ENCODE peak calls at places on chromosomes 2 and 18, in eight cellular contexts. One of them, this sample, is unnamed. For H3K4me1, the result is how much of the 10 kb centered on the place peaks cover.

GRCh38 chr2:96797066-96797625 is 18.9 kb upstream of the CNNM3 start:
- DNase-seq in right lobe of liver: no peak
- DNase-seq in IMR-90: no peak
- DNase-seq in astrocyte: no peak
- DNase-seq in breast epithelium: no peak
- DNase-seq in fibroblast of lung: no peak
- DNase-seq in psoas muscle: no peak
- DNase-seq in tibial nerve: no peak
- DNase-seq in this sample: no peak

GRCh38 chr2:33134086-33134763 is 187.5 kb downstream of the LTBP1 start:
- DNase-seq in tibial nerve: peak
- DNase-seq in astrocyte: peak
- DNase-seq in psoas muscle: peak
- DNase-seq in breast epithelium: no peak
- DNase-seq in right lobe of liver: no peak
- DNase-seq in fibroblast of lung: peak
- DNase-seq in IMR-90: peak
- DNase-seq in this sample: no peak

GRCh38 chr2:48600917-48601316 is 16.7 kb upstream of the GTF2A1L start:
- DNase-seq in right lobe of liver: no peak
- DNase-seq in astrocyte: peak
- DNase-seq in fibroblast of lung: peak
- DNase-seq in psoas muscle: no peak
- DNase-seq in tibial nerve: no peak
- DNase-seq in breast epithelium: no peak
- DNase-seq in IMR-90: peak
- DNase-seq in this sample: no peak

GRCh38 chr2:100105678-100106054 is 36.7 kb downstream of the AFF3 start:
- DNase-seq in astrocyte: no peak
- DNase-seq in psoas muscle: no peak
- DNase-seq in breast epithelium: no peak
- DNase-seq in fibroblast of lung: peak
- DNase-seq in right lobe of liver: no peak
- DNase-seq in IMR-90: peak
- DNase-seq in tibial nerve: no peak
- DNase-seq in this sample: no peak

GRCh38 chr2:204881519-204882111 is 336.3 kb downstream of the PARD3B start:
- DNase-seq in right lobe of liver: no peak
- DNase-seq in fibroblast of lung: no peak
- DNase-seq in tibial nerve: no peak
- DNase-seq in breast epithelium: no peak
- DNase-seq in psoas muscle: no peak
- DNase-seq in astrocyte: no peak
- DNase-seq in IMR-90: no peak
- DNase-seq in this sample: no peak

GRCh38 chr2:45910473-45911060 is 259.1 kb downstream of the PRKCE start:
- DNase-seq in tibial nerve: no peak
- DNase-seq in psoas muscle: no peak
- DNase-seq in fibroblast of lung: no peak
- DNase-seq in breast epithelium: no peak
- DNase-seq in IMR-90: no peak
- DNase-seq in right lobe of liver: no peak
- DNase-seq in astrocyte: no peak
- DNase-seq in this sample: no peak

GRCh38 chr2:82735336-82735735 is 1723.7 kb downstream of the SUCLG1 start:
- DNase-seq in breast epithelium: no peak
- DNase-seq in astrocyte: no peak
- DNase-seq in fibroblast of lung: no peak
- DNase-seq in psoas muscle: no peak
- DNase-seq in IMR-90: no peak
- DNase-seq in tibial nerve: no peak
- DNase-seq in right lobe of liver: no peak
- DNase-seq in this sample: no peak

GRCh38 chr18:74256190-74256589 is 35.6 kb downstream of the CYB5A start:
- DNase-seq in astrocyte: no peak
- DNase-seq in fibroblast of lung: no peak
- DNase-seq in psoas muscle: no peak
- DNase-seq in right lobe of liver: no peak
- DNase-seq in IMR-90: no peak
- DNase-seq in breast epithelium: no peak
- DNase-seq in tibial nerve: no peak
- DNase-seq in this sample: no peak

GRCh38 chr2:23524261-23524706 is 139.3 kb downstream of the KLHL29 start:
- DNase-seq in right lobe of liver: no peak
- DNase-seq in IMR-90: peak
- DNase-seq in astrocyte: peak
- DNase-seq in fibroblast of lung: peak
- DNase-seq in tibial nerve: no peak
- DNase-seq in breast epithelium: no peak
- DNase-seq in psoas muscle: peak
- DNase-seq in this sample: no peak

GRCh38 chr2:101173707-101174295 is 22.6 kb upstream of the TBC1D8 start:
- DNase-seq in IMR-90: no peak
- DNase-seq in breast epithelium: no peak
- DNase-seq in astrocyte: no peak
- DNase-seq in fibroblast of lung: no peak
- DNase-seq in tibial nerve: no peak
- DNase-seq in right lobe of liver: peak
- DNase-seq in psoas muscle: no peak
- DNase-seq in this sample: no peak

GRCh38 chr2:109335586-109336266 is 206.7 kb downstream of the SH3RF3 start:
- DNase-seq in psoas muscle: no peak
- DNase-seq in tibial nerve: no peak
- DNase-seq in breast epithelium: no peak
- DNase-seq in fibroblast of lung: peak
- DNase-seq in IMR-90: peak
- DNase-seq in astrocyte: peak
- DNase-seq in right lobe of liver: no peak
- DNase-seq in this sample: no peak

GRCh38 chr2:11467749-11468148 is 1.8 kb upstream of the E2F6 start:
- DNase-seq in fibroblast of lung: no peak
- DNase-seq in psoas muscle: no peak
- DNase-seq in astrocyte: no peak
- DNase-seq in tibial nerve: no peak
- DNase-seq in right lobe of liver: no peak
- DNase-seq in breast epithelium: no peak
- DNase-seq in IMR-90: no peak
- DNase-seq in this sample: no peak

GRCh38 chr2:3768960-3769765 is 65.8 kb downstream of the DCDC2C start:
- DNase-seq in right lobe of liver: no peak
- DNase-seq in tibial nerve: no peak
- DNase-seq in breast epithelium: no peak
- DNase-seq in astrocyte: no peak
- DNase-seq in psoas muscle: no peak
- DNase-seq in fibroblast of lung: no peak
- DNase-seq in IMR-90: no peak
- DNase-seq in this sample: no peak

GRCh38 chr2:69227717-69228116 is 159.3 kb downstream of the GFPT1 start:
- DNase-seq in tibial nerve: no peak
- DNase-seq in psoas muscle: no peak
- DNase-seq in fibroblast of lung: no peak
- DNase-seq in IMR-90: no peak
- DNase-seq in breast epithelium: no peak
- DNase-seq in right lobe of liver: no peak
- DNase-seq in astrocyte: no peak
- DNase-seq in this sample: no peak

GRCh38 chr2:217990389-217990788 is 12.4 kb downstream of the TNS1 start:
- DNase-seq in right lobe of liver: no peak
- DNase-seq in tibial nerve: no peak
- DNase-seq in IMR-90: no peak
- DNase-seq in fibroblast of lung: no peak
- DNase-seq in psoas muscle: no peak
- DNase-seq in breast epithelium: no peak
- DNase-seq in astrocyte: no peak
- DNase-seq in this sample: no peak

GRCh38 chr2:163647300-163647699 is 88.5 kb downstream of the FIGN start:
- DNase-seq in right lobe of liver: no peak
- DNase-seq in psoas muscle: no peak
- DNase-seq in breast epithelium: no peak
- DNase-seq in astrocyte: no peak
- DNase-seq in fibroblast of lung: no peak
- DNase-seq in tibial nerve: no peak
- DNase-seq in IMR-90: no peak
- DNase-seq in this sample: no peak

GRCh38 chr2:75560768-75561565 is at the start of gene EVA1A:
- DNase-seq in fibroblast of lung: peak
- DNase-seq in astrocyte: peak
- DNase-seq in right lobe of liver: peak
- DNase-seq in breast epithelium: no peak
- DNase-seq in tibial nerve: no peak
- DNase-seq in IMR-90: peak
- DNase-seq in psoas muscle: peak
- DNase-seq in this sample: peak

GRCh38 chr2:71336802-71337201 is 5.2 kb downstream of the ZNF638 start:
- DNase-seq in psoas muscle: no peak
- DNase-seq in breast epithelium: no peak
- DNase-seq in astrocyte: peak
- DNase-seq in fibroblast of lung: peak
- DNase-seq in IMR-90: peak
- DNase-seq in tibial nerve: peak
- DNase-seq in right lobe of liver: no peak
- DNase-seq in this sample: no peak

GRCh38 chr2:109057686-109058085 is 68.7 kb upstream of the EDAR start:
- DNase-seq in right lobe of liver: no peak
- DNase-seq in fibroblast of lung: no peak
- DNase-seq in tibial nerve: no peak
- DNase-seq in astrocyte: no peak
- DNase-seq in psoas muscle: no peak
- DNase-seq in breast epithelium: no peak
- DNase-seq in IMR-90: no peak
- DNase-seq in this sample: no peak

GRCh38 chr2:23505984-23506380 is 121.0 kb downstream of the KLHL29 start:
- DNase-seq in breast epithelium: no peak
- DNase-seq in fibroblast of lung: no peak
- DNase-seq in IMR-90: peak
- DNase-seq in astrocyte: no peak
- DNase-seq in right lobe of liver: no peak
- DNase-seq in psoas muscle: peak
- DNase-seq in tibial nerve: peak
- DNase-seq in this sample: no peak

GRCh38 chr2:239122711-239123110 is 274.8 kb downstream of the TWIST2 start:
- DNase-seq in psoas muscle: no peak
- DNase-seq in right lobe of liver: no peak
- DNase-seq in tibial nerve: no peak
- DNase-seq in astrocyte: no peak
- DNase-seq in IMR-90: no peak
- DNase-seq in fibroblast of lung: no peak
- DNase-seq in breast epithelium: no peak
- DNase-seq in this sample: no peak

GRCh38 chr2:43400508-43400907 is 174.1 kb upstream of the ZFP36L2 start:
- DNase-seq in IMR-90: peak
- DNase-seq in fibroblast of lung: no peak
- DNase-seq in psoas muscle: no peak
- DNase-seq in breast epithelium: no peak
- DNase-seq in tibial nerve: no peak
- DNase-seq in astrocyte: no peak
- DNase-seq in right lobe of liver: no peak
- DNase-seq in this sample: no peak

GRCh38 chr2:239322414-239323086 is 78.3 kb downstream of the HDAC4 start:
- DNase-seq in psoas muscle: peak
- DNase-seq in right lobe of liver: no peak
- DNase-seq in breast epithelium: peak
- DNase-seq in fibroblast of lung: peak
- DNase-seq in astrocyte: peak
- DNase-seq in IMR-90: peak
- DNase-seq in tibial nerve: no peak
- DNase-seq in this sample: no peak

GRCh38 chr2:26712486-26713465 is 20.3 kb downstream of the KCNK3 start:
- DNase-seq in IMR-90: no peak
- DNase-seq in breast epithelium: no peak
- DNase-seq in psoas muscle: no peak
- DNase-seq in astrocyte: no peak
- DNase-seq in right lobe of liver: no peak
- DNase-seq in fibroblast of lung: no peak
- DNase-seq in tibial nerve: no peak
- DNase-seq in this sample: no peak
- H3K4me1 ChIP-seq in IMR-90: under half
- H3K4me1 ChIP-seq in breast epithelium: under half
- H3K4me1 ChIP-seq in psoas muscle: under half
- H3K4me1 ChIP-seq in astrocyte: under half
- H3K4me1 ChIP-seq in right lobe of liver: under half
- H3K4me1 ChIP-seq in fibroblast of lung: under half
- H3K4me1 ChIP-seq in tibial nerve: under half
- H3K4me1 ChIP-seq in this sample: under half

DNA sequence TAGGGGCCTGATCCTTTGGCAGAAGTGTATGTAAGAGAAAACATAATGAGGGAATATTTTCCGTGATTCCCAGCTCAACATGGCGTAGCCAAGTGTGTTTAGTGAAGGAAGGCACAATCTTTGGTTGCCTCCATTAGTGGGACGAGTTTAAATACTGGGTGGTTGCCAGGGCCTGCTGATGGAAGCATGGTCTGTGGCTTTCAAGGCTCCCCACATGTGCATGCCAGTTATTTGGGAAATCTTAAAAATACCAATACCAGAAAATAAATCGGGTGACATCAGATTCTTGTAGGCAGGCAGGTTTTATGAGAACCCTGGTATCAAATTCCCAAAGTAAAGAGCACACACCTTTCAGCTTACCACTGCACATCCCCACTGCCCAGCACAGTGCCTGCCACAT is 7.1 kb downstream of the MYL12A start:
- DNase-seq in IMR-90: no peak
- DNase-seq in fibroblast of lung: no peak
- DNase-seq in tibial nerve: no peak
- DNase-seq in astrocyte: no peak
- DNase-seq in breast epithelium: no peak
- DNase-seq in right lobe of liver: no peak
- DNase-seq in psoas muscle: no peak
- DNase-seq in this sample: no peak
- H3K27ac ChIP-seq in IMR-90: peak
- H3K27ac ChIP-seq in fibroblast of lung: no peak
- H3K27ac ChIP-seq in tibial nerve: no peak
- H3K27ac ChIP-seq in astrocyte: peak
- H3K27ac ChIP-seq in breast epithelium: peak
- H3K27ac ChIP-seq in right lobe of liver: no peak
- H3K27ac ChIP-seq in psoas muscle: peak
- H3K27ac ChIP-seq in this sample: no peak

DNA sequence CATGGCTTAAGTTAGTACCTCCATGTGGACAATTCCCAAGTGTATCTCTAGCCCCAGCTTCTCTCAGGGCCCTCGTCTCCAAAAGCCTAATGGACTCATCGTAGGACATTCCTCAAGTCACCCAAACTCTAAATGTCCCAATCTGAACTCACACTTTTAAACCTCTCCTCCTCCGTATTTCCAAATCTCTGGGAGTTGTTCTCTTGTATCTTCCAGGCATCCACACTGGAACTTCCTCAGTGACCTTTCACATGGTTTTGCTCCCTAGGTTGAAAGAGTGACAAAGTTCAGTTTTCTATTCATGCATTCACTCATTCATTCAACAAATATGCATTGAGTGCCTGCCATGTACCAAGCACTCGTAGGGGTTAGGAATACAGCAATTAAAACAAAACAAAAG is 220.2 kb downstream of the ALPK2 start:
- DNase-seq in IMR-90: no peak
- DNase-seq in tibial nerve: no peak
- DNase-seq in right lobe of liver: no peak
- DNase-seq in fibroblast of lung: no peak
- DNase-seq in astrocyte: no peak
- DNase-seq in breast epithelium: no peak
- DNase-seq in psoas muscle: no peak
- DNase-seq in this sample: no peak
- H3K4me1 ChIP-seq in IMR-90: under half
- H3K4me1 ChIP-seq in tibial nerve: under half
- H3K4me1 ChIP-seq in right lobe of liver: half or more
- H3K4me1 ChIP-seq in fibroblast of lung: under half
- H3K4me1 ChIP-seq in astrocyte: under half
- H3K4me1 ChIP-seq in breast epithelium: under half
- H3K4me1 ChIP-seq in psoas muscle: under half
- H3K4me1 ChIP-seq in this sample: under half

GRCh38 chr2:200741468-200742202 is 70.1 kb upstream of the BZW1 start:
- DNase-seq in astrocyte: no peak
- DNase-seq in right lobe of liver: no peak
- DNase-seq in fibroblast of lung: no peak
- DNase-seq in psoas muscle: no peak
- DNase-seq in breast epithelium: no peak
- DNase-seq in tibial nerve: no peak
- DNase-seq in IMR-90: no peak
- DNase-seq in this sample: no peak
- H3K27ac ChIP-seq in astrocyte: no peak
- H3K27ac ChIP-seq in right lobe of liver: peak
- H3K27ac ChIP-seq in fibroblast of lung: peak
- H3K27ac ChIP-seq in psoas muscle: peak
- H3K27ac ChIP-seq in breast epithelium: peak
- H3K27ac ChIP-seq in tibial nerve: peak
- H3K27ac ChIP-seq in IMR-90: no peak
- H3K27ac ChIP-seq in this sample: no peak

This sample was measured in iPS DF 6.9.